ENCODE peak calls at places on chromosomes 4 and X, in four cellular contexts. One of them, this sample, is unnamed.

GRCh38 chr4:99382745-99383360 is 30.3 kb upstream of the ADH1C start:
- DNase-seq in neuronal stem cell: no peak
- DNase-seq in omental fat pad: no peak
- DNase-seq in H9: no peak
- DNase-seq in this sample: no peak

GRCh38 chr4:102263024-102263787 is 82.1 kb downstream of the SLC39A8 start:
- DNase-seq in H9: no peak
- DNase-seq in neuronal stem cell: peak
- DNase-seq in omental fat pad: no peak
- DNase-seq in this sample: no peak

GRCh38 chr4:71239365-71239764 is 99.5 kb upstream of the SLC4A4 start:
- DNase-seq in H9: no peak
- DNase-seq in neuronal stem cell: no peak
- DNase-seq in omental fat pad: no peak
- DNase-seq in this sample: no peak

GRCh38 chrX:7552758-7553157 is 290.2 kb upstream of the VCX start:
- DNase-seq in omental fat pad: no peak
- DNase-seq in H9: no peak
- DNase-seq in neuronal stem cell: no peak
- DNase-seq in this sample: no peak

GRCh38 chrX:68832101-68832416 is 3.2 kb downstream of the EFNB1 start:
- DNase-seq in neuronal stem cell: no peak
- DNase-seq in H9: peak
- DNase-seq in omental fat pad: no peak
- DNase-seq in this sample: no peak

GRCh38 chrX:149825424-149825823 is 43.7 kb downstream of the MAGEA9 start:
- DNase-seq in neuronal stem cell: no peak
- DNase-seq in H9: peak
- DNase-seq in omental fat pad: no peak
- DNase-seq in this sample: no peak

GRCh38 chrX:17397074-17397473 is 22.1 kb downstream of the NHS start:
- DNase-seq in H9: no peak
- DNase-seq in omental fat pad: no peak
- DNase-seq in neuronal stem cell: no peak
- DNase-seq in this sample: no peak

GRCh38 chr4:24508541-24508940 is 75.8 kb downstream of the DHX15 start:
- DNase-seq in H9: no peak
- DNase-seq in omental fat pad: no peak
- DNase-seq in neuronal stem cell: no peak
- DNase-seq in this sample: no peak

GRCh38 chrX:33211356-33212254 is at the start of gene DMD:
- DNase-seq in omental fat pad: no peak
- DNase-seq in neuronal stem cell: no peak
- DNase-seq in H9: peak
- DNase-seq in this sample: no peak

GRCh38 chrX:103253608-103254007 is 1.3 kb downstream of the TCEAL8 start:
- DNase-seq in omental fat pad: no peak
- DNase-seq in neuronal stem cell: no peak
- DNase-seq in H9: no peak
- DNase-seq in this sample: no peak

GRCh38 chr4:158873795-158874359 is 105.1 kb downstream of the FNIP2 start:
- DNase-seq in H9: no peak
- DNase-seq in neuronal stem cell: no peak
- DNase-seq in omental fat pad: no peak
- DNase-seq in this sample: no peak

GRCh38 chr4:99013402-99013843 is 17.9 kb downstream of the METAP1 start:
- DNase-seq in H9: no peak
- DNase-seq in neuronal stem cell: no peak
- DNase-seq in omental fat pad: no peak
- DNase-seq in this sample: no peak

GRCh38 chr4:15436515-15436914 is 8.7 kb downstream of the C1QTNF7 start:
- DNase-seq in neuronal stem cell: no peak
- DNase-seq in omental fat pad: no peak
- DNase-seq in H9: no peak
- DNase-seq in this sample: no peak

GRCh38 chrX:8201896-8202331 is 30.8 kb upstream of the VCX2 start:
- DNase-seq in H9: no peak
- DNase-seq in neuronal stem cell: no peak
- DNase-seq in omental fat pad: no peak
- DNase-seq in this sample: no peak

GRCh38 chr4:99321241-99322191 is at the start of gene ADH1B:
- DNase-seq in H9: no peak
- DNase-seq in omental fat pad: no peak
- DNase-seq in neuronal stem cell: peak
- DNase-seq in this sample: no peak

GRCh38 chr4:37936889-37937498 is 23.2 kb upstream of the PTTG2 start:
- DNase-seq in H9: no peak
- DNase-seq in neuronal stem cell: no peak
- DNase-seq in omental fat pad: no peak
- DNase-seq in this sample: no peak

GRCh38 chr4:180058731-180059215 is 2184.4 kb upstream of the TENM3 start:
- DNase-seq in omental fat pad: no peak
- DNase-seq in H9: peak
- DNase-seq in neuronal stem cell: peak
- DNase-seq in this sample: peak

GRCh38 chr4:74400395-74400794 is 35.5 kb downstream of the EREG start:
- DNase-seq in neuronal stem cell: no peak
- DNase-seq in H9: peak
- DNase-seq in omental fat pad: no peak
- DNase-seq in this sample: no peak

GRCh38 chr4:104975617-104976016 is 171.1 kb upstream of the TET2 start:
- DNase-seq in omental fat pad: no peak
- DNase-seq in neuronal stem cell: no peak
- DNase-seq in H9: no peak
- DNase-seq in this sample: no peak

GRCh38 chr4:186722856-186723206 is 825 bp downstream of the FAT1 start:
- DNase-seq in omental fat pad: no peak
- DNase-seq in neuronal stem cell: no peak
- DNase-seq in H9: no peak
- DNase-seq in this sample: no peak

GRCh38 chrX:109475174-109475891 is 6.6 kb downstream of the GUCY2F start:
- DNase-seq in omental fat pad: no peak
- DNase-seq in H9: peak
- DNase-seq in neuronal stem cell: peak
- DNase-seq in this sample: peak

GRCh38 chr4:109701566-109702399 is 1.5 kb downstream of the CASP6 start:
- DNase-seq in omental fat pad: no peak
- DNase-seq in H9: peak
- DNase-seq in neuronal stem cell: no peak
- DNase-seq in this sample: no peak

GRCh38 chr4:145352438-145353145 is 129.1 kb upstream of the SMAD1 start:
- DNase-seq in omental fat pad: no peak
- DNase-seq in neuronal stem cell: no peak
- DNase-seq in H9: no peak
- DNase-seq in this sample: peak

GRCh38 chrX:125101971-125102750 is 217.5 kb upstream of the TEX13C start:
- DNase-seq in omental fat pad: no peak
- DNase-seq in neuronal stem cell: no peak
- DNase-seq in H9: no peak
- DNase-seq in this sample: no peak

GRCh38 chr4:127400736-127401346 is 231.9 kb upstream of the INTU start:
- DNase-seq in H9: peak
- DNase-seq in omental fat pad: no peak
- DNase-seq in neuronal stem cell: peak
- DNase-seq in this sample: no peak

This sample was measured in pancreas.